ENCODE peak calls at places on chromosomes 1 and 21, in four cellular contexts. P, L, K and H are unnamed samples.

GRCh38 chr1:210949489-210949888 is 184.5 kb downstream of the KCNH1 start:
- DNase-seq in K (no peak), P (no peak), L (no peak), H (no peak)

GRCh38 chr1:157399984-157400382 is 152.3 kb downstream of the FCRL5 start:
- DNase-seq in P (no peak), L (no peak), K (no peak), H (no peak)

GRCh38 chr1:93079685-93080141 is 630 bp downstream of the MTF2 start:
- DNase-seq in P (no peak), K (no peak), L (peak), H (peak)

GRCh38 chr1:17551755-17552234 is 12.3 kb downstream of the ARHGEF10L start:
- DNase-seq in L (no peak), K (no peak), P (no peak), H (no peak)

GRCh38 chr1:92980732-92981647 is 19.7 kb upstream of the DIPK1A start:
- DNase-seq in L (no peak), P (no peak), K (no peak), H (no peak)

GRCh38 chr21:25373126-25374082 is 233.9 kb downstream of the MRPL39 start:
- DNase-seq in K (no peak), L (no peak), P (no peak), H (no peak)

GRCh38 chr21:36193200-36193599 is 36.6 kb downstream of the DOP1B start:
- DNase-seq in L (no peak), P (no peak), K (no peak), H (no peak)

GRCh38 chr1:49351744-49352143 is 575.1 kb upstream of the BEND5 start:
- DNase-seq in K (no peak), L (no peak), P (no peak), H (no peak)

GRCh38 chr21:32562426-32562825 is 22.9 kb downstream of the TCP10L start:
- DNase-seq in P (no peak), L (no peak), K (peak), H (no peak)

GRCh38 chr1:50667272-50667671 is 244.0 kb upstream of the DMRTA2 start:
- DNase-seq in K (no peak), P (no peak), L (no peak), H (no peak)

GRCh38 chr1:202016022-202016624 is 5.7 kb downstream of the ELF3 start:
- DNase-seq in K (no peak), L (no peak), P (no peak), H (no peak)

GRCh38 chr21:45540601-45540970 is 1.7 kb downstream of the SLC19A1 start:
- DNase-seq in K (no peak), P (no peak), L (no peak), H (no peak)

GRCh38 chr1:1630191-1630964 is 1.6 kb upstream of the MMP23B start:
- DNase-seq in P (peak), L (peak), K (no peak), H (peak)

GRCh38 chr1:87092852-87093251 is 178.4 kb downstream of the HS2ST1 start:
- DNase-seq in L (no peak), K (no peak), P (no peak), H (no peak)

GRCh38 chr1:16888806-16889178 is 7.0 kb upstream of the RNU1-2 start:
- DNase-seq in L (no peak), P (no peak), K (no peak), H (peak)